ENCODE peak calls at places on chromosomes 13 and 19, in eight cellular contexts. R, P, Z, D, V, W, H and Q are unnamed samples.

GRCh38 chr19:55615553-55616394 is 8.6 kb downstream of the ZNF784 start:
- DNase-seq in R (no peak), P (no peak), Z (no peak), D (no peak), V (no peak), W (no peak), H (no peak), Q (no peak)

GRCh38 chr13:75645141-75645540 is 9.0 kb downstream of the LMO7 start:
- DNase-seq in R (no peak), P (no peak), Z (no peak), D (no peak), V (no peak), W (no peak), H (no peak), Q (no peak)

GRCh38 chr19:8392017-8392591 is 1.9 kb downstream of the RAB11B start:
- DNase-seq in R (no peak), P (no peak), Z (peak; percentile 79), D (no peak), V (no peak), W (peak; percentile 29), H (peak; percentile 52), Q (no peak)

GRCh38 chr19:17331254-17331558 is 3.4 kb downstream of the ANO8 start:
- DNase-seq in R (no peak), P (no peak), Z (no peak), D (no peak), V (no peak), W (no peak), H (no peak), Q (no peak)

GRCh38 chr13:97879646-97880297 is 73.7 kb upstream of the IPO5 start:
- DNase-seq in R (peak; percentile 94), P (no peak), Z (no peak), D (peak; percentile 77), V (no peak), W (peak; percentile 84), H (peak; percentile 91), Q (no peak)

GRCh38 chr19:38055655-38056521 is 148.9 kb downstream of the SIPA1L3 start:
- DNase-seq in R (no peak), P (no peak), Z (no peak), D (no peak), V (peak; percentile 59), W (no peak), H (no peak), Q (no peak)

GRCh38 chr19:48810151-48810550 is 678 bp downstream of the BCAT2 start:
- DNase-seq in R (no peak), P (no peak), Z (no peak), D (no peak), V (no peak), W (no peak), H (peak; percentile 28), Q (no peak)

GRCh38 chr19:662207-662961 is 630 bp downstream of the RNF126 start:
- DNase-seq in R (peak; percentile 41), P (peak; percentile 51), Z (no peak), D (no peak), V (no peak), W (peak; percentile 35), H (peak; percentile 76), Q (peak; percentile 55)

GRCh38 chr13:22240716-22241115 is 569.8 kb downstream of the FGF9 start:
- DNase-seq in R (no peak), P (no peak), Z (no peak), D (no peak), V (no peak), W (no peak), H (no peak), Q (no peak)

GRCh38 chr13:27997904-27998522 is 9.5 kb upstream of the URAD start:
- DNase-seq in R (peak; percentile 48), P (peak; percentile 80), Z (no peak), D (no peak), V (no peak), W (peak; percentile 52), H (peak; percentile 71), Q (peak; percentile 39)

GRCh38 chr13:66111628-66112027 is 1118.5 kb downstream of the PCDH9 start:
- DNase-seq in R (no peak), P (no peak), Z (no peak), D (no peak), V (no peak), W (no peak), H (no peak), Q (no peak)

GRCh38 chr13:110164706-110165105 is 142.3 kb downstream of the COL4A1 start:
- DNase-seq in R (no peak), P (no peak), Z (no peak), D (no peak), V (no peak), W (no peak), H (no peak), Q (no peak)

GRCh38 chr13:66992183-66992582 is 238.0 kb downstream of the PCDH9 start:
- DNase-seq in R (peak; percentile 61), P (no peak), Z (no peak), D (peak; percentile 78), V (no peak), W (peak; percentile 70), H (no peak), Q (no peak)

GRCh38 chr13:28128926-28129325 is 9.4 kb upstream of the PAN3 start:
- DNase-seq in R (peak; percentile 3), P (peak; percentile 41), Z (no peak), D (no peak), V (no peak), W (no peak), H (no peak), Q (no peak)

GRCh38 chr19:19337120-19337519 is 16.5 kb downstream of the MAU2 start:
- DNase-seq in R (no peak), P (no peak), Z (no peak), D (no peak), V (no peak), W (no peak), H (no peak), Q (no peak)

GRCh38 chr13:51697181-51697580 is 106.8 kb downstream of the DHRS12 start:
- DNase-seq in R (peak; percentile 61), P (no peak), Z (no peak), D (no peak), V (no peak), W (no peak), H (peak; percentile 12), Q (no peak)
- H3K4me3 ChIP-seq in R (no peak overlapping the region), P (no peak overlapping the region), Z (no peak overlapping the region), D (no peak overlapping the region), V (no peak overlapping the region), W (no peak overlapping the region), H (no peak overlapping the region), Q (no peak overlapping the region)

DNA sequence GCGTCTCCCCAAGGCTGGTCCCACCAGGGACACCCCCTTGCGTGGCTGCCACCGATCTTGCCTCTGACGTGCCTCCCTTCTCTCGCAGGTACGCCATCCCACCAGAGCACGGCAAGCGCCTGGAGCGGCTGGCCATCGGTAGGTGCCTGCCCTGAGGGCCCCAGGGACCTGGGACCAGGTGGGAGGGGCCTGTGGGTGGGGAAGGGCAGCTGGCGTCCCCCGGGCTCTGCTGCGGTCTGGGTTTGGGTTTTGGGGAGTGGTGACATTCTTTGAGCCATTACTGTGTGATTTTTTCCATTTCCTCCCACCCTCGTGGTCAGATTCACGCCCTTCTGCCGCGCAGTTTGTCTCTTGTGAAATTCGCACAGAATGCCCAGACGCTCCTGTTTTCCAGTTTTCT is 102.0 kb downstream of the KDM4B start:
- DNase-seq in R (no peak), P (no peak), Z (no peak), D (no peak), V (no peak), W (no peak), H (no peak), Q (no peak)
- H3K4me3 ChIP-seq in R (no peak overlapping the region), P (no peak overlapping the region), Z (no peak overlapping the region), D (no peak overlapping the region), V (no peak overlapping the region), W (no peak overlapping the region), H (no peak overlapping the region), Q (no peak overlapping the region)

GRCh38 chr19:3075605-3076431 is 13.5 kb upstream of the TLE5 start:
- DNase-seq in R (peak; percentile 33), P (peak; percentile 78), Z (peak; percentile 86), D (no peak), V (no peak), W (peak; percentile 43), H (peak; percentile 55), Q (peak; percentile 35)
- H3K4me3 ChIP-seq in R (no peak overlapping the region), P (peak overlapping the region; percentile 28), Z (no peak overlapping the region), D (no peak overlapping the region), V (peak overlapping the region; percentile 8), W (no peak overlapping the region), H (peak overlapping the region; percentile 33), Q (peak overlapping the region; percentile 21)

GRCh38 chr19:3408996-3409345 is 42.6 kb downstream of the NFIC start:
- DNase-seq in R (no peak), P (no peak), Z (no peak), D (no peak), V (no peak), W (no peak), H (no peak), Q (no peak)

GRCh38 chr19:3407556-3408516 is 41.5 kb downstream of the NFIC start:
- DNase-seq in R (no peak), P (no peak), Z (no peak), D (no peak), V (no peak), W (peak; percentile 55), H (peak; percentile 66), Q (no peak)

GRCh38 chr19:3411636-3412035 is 45.3 kb downstream of the NFIC start:
- DNase-seq in R (no peak), P (no peak), Z (no peak), D (no peak), V (no peak), W (no peak), H (no peak), Q (no peak)

GRCh38 chr19:3412066-3412465 is 45.7 kb downstream of the NFIC start:
- DNase-seq in R (no peak), P (no peak), Z (no peak), D (no peak), V (no peak), W (no peak), H (no peak), Q (no peak)

DNA sequence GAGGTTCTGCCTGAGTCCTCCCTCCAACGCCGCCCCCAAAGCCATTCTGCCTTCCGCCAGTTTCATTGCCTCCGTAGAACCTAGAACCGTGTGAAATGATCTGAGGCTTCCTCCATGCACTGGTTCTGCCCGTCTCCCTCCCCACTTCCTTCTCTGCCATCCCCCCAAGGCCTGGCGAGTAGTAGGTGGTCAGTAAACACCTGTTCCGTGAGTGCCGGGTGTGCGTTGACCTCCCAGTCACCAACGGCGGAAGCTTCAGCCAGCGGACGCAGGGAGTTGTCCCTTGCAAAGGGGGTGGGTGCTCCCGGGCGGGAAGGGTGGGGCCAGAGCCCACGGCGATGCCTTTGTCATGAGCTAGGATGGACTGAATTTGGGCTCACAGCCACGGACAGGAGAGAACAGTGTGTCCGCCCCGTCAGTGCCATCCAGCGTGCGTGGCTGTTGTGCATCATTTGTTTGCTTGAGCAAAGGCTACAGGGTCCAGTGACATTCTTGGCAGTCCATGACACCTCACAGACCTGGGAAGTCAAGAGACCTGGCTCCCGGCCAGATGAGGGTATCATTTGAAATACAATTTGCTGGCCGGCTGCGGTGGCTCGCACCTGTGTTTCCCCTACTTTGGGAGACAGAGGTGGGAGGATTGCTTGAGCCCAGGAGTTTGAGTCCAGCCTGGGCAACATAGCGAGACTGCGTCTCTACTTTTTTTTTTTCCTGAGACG is 43.1 kb downstream of the NFIC start:
- DNase-seq in R (no peak), P (no peak), Z (peak; percentile 88), D (no peak), V (no peak), W (no peak), H (peak; percentile 24), Q (no peak)
- H3K4me3 ChIP-seq in R (no peak overlapping the region), P (no peak overlapping the region), Z (peak overlapping the region; percentile 42), D (no peak overlapping the region), V (no peak overlapping the region), W (no peak overlapping the region), H (no peak overlapping the region), Q (no peak overlapping the region)